ENCODE peak calls at places on chromosome 14, in seven cellular contexts. U is AG09319, P is Right ventricle myocardium superior, V is AG04450, L is HTR-8/SVneo, J is left colon, R is EL. N is an unnamed sample.

GRCh38 chr14:58428011-58428807 is 690 bp downstream of the KIAA0586 start:
- DNase-seq in J (no peak), L (peak; percentile 69), V (no peak), P (no peak), U (no peak), R (peak; percentile 60), N (peak; percentile 41)

GRCh38 chr14:67987596-67987995 is 168.0 kb downstream of the RAD51B start:
- DNase-seq in J (no peak), P (no peak), L (peak; percentile 63), V (peak; percentile 72), U (no peak), R (peak; percentile 78), N (peak; percentile 73)

GRCh38 chr14:46063872-46064271 is 587.7 kb downstream of the RPL10L start:
- DNase-seq in V (no peak), P (no peak), R (no peak), U (no peak), J (no peak), L (no peak), N (no peak)

GRCh38 chr14:95979339-95980042 is 59.7 kb upstream of the C14orf132 start:
- DNase-seq in V (no peak), U (no peak), R (peak; percentile 10), L (no peak), P (no peak), J (no peak), N (no peak)

GRCh38 chr14:52058346-52058745 is 10.5 kb downstream of the NID2 start:
- DNase-seq in L (no peak), U (no peak), R (no peak), V (no peak), P (no peak), J (no peak), N (no peak)

GRCh38 chr14:53038629-53039028 is 87.8 kb upstream of the FERMT2 start:
- DNase-seq in L (no peak), U (no peak), V (no peak), R (no peak), P (no peak), J (no peak), N (no peak)

GRCh38 chr14:88933203-88933602 is 108.8 kb downstream of the TTC8 start:
- DNase-seq in U (peak; percentile 8), V (no peak), R (no peak), L (no peak), J (no peak), P (no peak), N (no peak)

GRCh38 chr14:85934123-85934885 is 404.4 kb downstream of the FLRT2 start:
- DNase-seq in U (no peak), R (peak; percentile 15), P (no peak), L (peak; percentile 5), J (no peak), V (no peak), N (no peak)

GRCh38 chr14:94388896-94389469 is 581 bp upstream of the SERPINA1 start:
- DNase-seq in U (no peak), P (no peak), V (no peak), R (no peak), L (no peak), J (no peak), N (no peak)

GRCh38 chr14:59918824-59919581 is 941 bp upstream of the LRRC9 start:
- DNase-seq in P (peak; percentile 33), V (no peak), U (peak; percentile 3), L (peak; percentile 71), R (peak; percentile 31), J (no peak), N (peak; percentile 14)

GRCh38 chr14:68247867-68248266 is 428.3 kb downstream of the RAD51B start:
- DNase-seq in P (no peak), V (no peak), R (no peak), J (peak; percentile 51), U (no peak), L (no peak), N (no peak)

GRCh38 chr14:104286496-104286895 is 148.1 kb downstream of the KIF26A start:
- DNase-seq in U (no peak), L (no peak), R (no peak), P (no peak), V (no peak), J (no peak), N (no peak)

GRCh38 chr14:77085538-77085937 is 12.5 kb upstream of the CIPC start:
- DNase-seq in R (no peak), L (no peak), J (no peak), P (no peak), V (no peak), U (no peak), N (no peak)

GRCh38 chr14:43413094-43413493 is 1094.0 kb downstream of the FSCB start:
- DNase-seq in V (no peak), L (no peak), J (no peak), P (no peak), U (no peak), R (no peak), N (no peak)

GRCh38 chr14:99595524-99595923 is 8.5 kb downstream of the CCDC85C start:
- DNase-seq in R (no peak), J (no peak), P (no peak), L (no peak), U (no peak), V (no peak), N (no peak)

GRCh38 chr14:100904307-100905019 is 941 bp upstream of the RTL1 start:
- DNase-seq in P (peak; percentile 34), L (no peak), V (no peak), R (no peak), J (no peak), U (no peak), N (no peak)

GRCh38 chr14:52354257-52354656 is 40.1 kb downstream of the PTGER2 start:
- DNase-seq in P (no peak), J (no peak), U (no peak), L (no peak), V (no peak), R (no peak), N (no peak)

GRCh38 chr14:78081245-78081644 is 88.9 kb upstream of the NRXN3 start:
- DNase-seq in P (no peak), J (no peak), U (no peak), R (no peak), L (no peak), V (no peak), N (no peak)

GRCh38 chr14:24911324-24912095 is 138.4 kb downstream of the STXBP6 start:
- DNase-seq in J (peak; percentile 29), R (peak; percentile 77), U (peak; percentile 57), L (peak; percentile 25), V (no peak), P (no peak), N (peak; percentile 71)

GRCh38 chr14:64705406-64706118 is 1.3 kb downstream of the PLEKHG3 start:
- DNase-seq in U (no peak), R (peak; percentile 37), V (no peak), L (peak; percentile 67), J (peak; percentile 63), P (peak; percentile 65), N (no peak)

GRCh38 chr14:51035611-51036192 is 59.2 kb downstream of the TRIM9 start:
- DNase-seq in L (no peak), U (no peak), J (no peak), R (peak; percentile 40), V (no peak), P (no peak), N (no peak)

GRCh38 chr14:54000341-54000811 is 43.8 kb upstream of the BMP4 start:
- DNase-seq in V (no peak), P (no peak), J (no peak), L (no peak), U (no peak), R (peak; percentile 85), N (no peak)

GRCh38 chr14:68361231-68361630 is 431.6 kb downstream of the ZFP36L1 start:
- DNase-seq in U (no peak), P (no peak), L (no peak), R (peak; percentile 81), V (no peak), J (no peak), N (peak; percentile 27)

GRCh38 chr14:36580856-36581831 is 1.3 kb downstream of the NKX2-8 start:
- DNase-seq in U (no peak), R (peak; percentile 34), V (no peak), L (peak; percentile 33), P (peak; percentile 35), J (no peak), N (no peak)

N was measured in fibroblast of the conjunctiva.